ENCODE peak calls at places on chromosome 7, in five cellular contexts. Z is A172; U is sciatic nerve; R is CD4-positive, CD25-positive, alpha-beta regulatory T cell; J is adipocyte. N is an unnamed sample.

GRCh38 chr7:98921608-98922372 is 43.5 kb downstream of the TRRAP start:
- DNase-seq in Z (no peak), U (no peak), J (no peak), R (no peak), N (no peak)

GRCh38 chr7:99106869-99107268 is 37.0 kb downstream of the SMURF1 start:
- DNase-seq in J (no peak), Z (peak), R (no peak), U (no peak), N (no peak)

GRCh38 chr7:30918676-30919075 is 7.0 kb downstream of the AQP1 start:
- DNase-seq in J (no peak), U (peak), Z (no peak), R (no peak), N (no peak)

GRCh38 chr7:43394441-43395130 is 188.3 kb upstream of the STK17A start:
- DNase-seq in U (no peak), R (no peak), Z (peak), J (no peak), N (no peak)

GRCh38 chr7:76514926-76515325 is 4.6 kb downstream of the UPK3B start:
- DNase-seq in Z (no peak), R (no peak), U (peak), J (no peak), N (no peak)

GRCh38 chr7:147145194-147145593 is 1028.6 kb downstream of the CNTNAP2 start:
- DNase-seq in Z (no peak), R (no peak), J (no peak), U (no peak), N (no peak)

GRCh38 chr7:79377097-79377496 is 76.4 kb downstream of the MAGI2 start:
- DNase-seq in J (peak), R (no peak), Z (no peak), U (no peak), N (no peak)

GRCh38 chr7:112869111-112869774 is 79.0 kb upstream of the TMEM168 start:
- DNase-seq in J (no peak), R (peak), U (no peak), Z (peak), N (no peak)

GRCh38 chr7:106485031-106485551 is 175.9 kb downstream of the CCDC71L start:
- DNase-seq in Z (peak), U (no peak), J (peak), R (no peak), N (peak)

GRCh38 chr7:155856656-155857055 is 44.4 kb upstream of the SHH start:
- DNase-seq in Z (no peak), R (no peak), J (no peak), U (peak), N (no peak)

GRCh38 chr7:40299097-40299496 is 164.3 kb downstream of the SUGCT start:
- DNase-seq in J (peak), Z (peak), U (no peak), R (no peak), N (peak)